ENCODE peak calls at places on chromosome 20, in five cellular contexts. W is mesenchymal stem cell, H is neuronal stem cell, V is H1, K is H9. N is an unnamed sample.
A peak's percentile ranks its signal among the peaks of the same experiment; 100 is the strongest.

GRCh38 chr20:50508171-50508761 is 1.9 kb upstream of the PTPN1 start:
- DNase-seq in H (no peak), K (peak; percentile 31), W (no peak), V (no peak), N (peak; percentile 90)

GRCh38 chr20:856361-856775 is 22.9 kb downstream of the FAM110A start:
- DNase-seq in H (no peak), V (no peak), W (no peak), K (no peak), N (peak; percentile 67)

GRCh38 chr20:16293590-16293989 is 279.7 kb downstream of the KIF16B start:
- DNase-seq in H (no peak), W (peak; percentile 14), K (no peak), V (no peak), N (no peak)

GRCh38 chr20:35146922-35147574 is at the start of gene EDEM2:
- DNase-seq in H (peak; percentile 93), W (peak; percentile 96), K (peak; percentile 98), V (peak; percentile 97), N (peak; percentile 98)

GRCh38 chr20:49813305-49813974 is 812 bp downstream of the SLC9A8 start:
- DNase-seq in W (no peak), V (no peak), K (no peak), H (no peak), N (no peak)

GRCh38 chr20:52003415-52003814 is 188.2 kb downstream of the ZFP64 start:
- DNase-seq in H (no peak), W (no peak), K (no peak), V (no peak), N (no peak)

GRCh38 chr20:60035486-60035885 is 77.3 kb downstream of the CDH26 start:
- DNase-seq in V (no peak), K (no peak), W (no peak), H (no peak), N (no peak)

GRCh38 chr20:60808701-60809100 is 443.4 kb upstream of the CDH4 start:
- DNase-seq in H (no peak), V (no peak), K (no peak), W (no peak), N (no peak)

GRCh38 chr20:64101731-64102621 is 5.4 kb downstream of the NPBWR2 start:
- DNase-seq in H (peak; percentile 74), K (peak; percentile 74), W (no peak), V (peak; percentile 94), N (peak; percentile 48)

GRCh38 chr20:15654208-15654649 is 919.0 kb downstream of the KIF16B start:
- DNase-seq in V (peak; percentile 52), H (peak; percentile 54), W (peak; percentile 57), K (peak; percentile 80), N (peak; percentile 92)

GRCh38 chr20:49231461-49231860 is 12.2 kb downstream of the DDX27 start:
- DNase-seq in K (no peak), W (no peak), H (no peak), V (no peak), N (no peak)

GRCh38 chr20:1205802-1206201 is 2.5 kb downstream of the C20orf202 start:
- DNase-seq in H (no peak), V (peak; percentile 13), W (no peak), K (no peak), N (no peak)

GRCh38 chr20:56778765-56779195 is 149.7 kb downstream of the TFAP2C start:
- DNase-seq in H (no peak), W (peak; percentile 85), K (peak; percentile 45), V (peak; percentile 56), N (peak; percentile 51)

GRCh38 chr20:31719644-31720485 is 2.8 kb downstream of the BCL2L1 start:
- DNase-seq in V (no peak), H (no peak), W (no peak), K (peak; percentile 58), N (peak; percentile 87)

GRCh38 chr20:54650201-54650722 is 174.9 kb downstream of the DOK5 start:
- DNase-seq in W (no peak), V (no peak), H (no peak), K (no peak), N (no peak)

GRCh38 chr20:21513881-21514540 is at the start of gene NKX2-2:
- DNase-seq in W (no peak), K (peak; percentile 72), H (no peak), V (peak; percentile 75), N (peak; percentile 89)

GRCh38 chr20:49288784-49289696 is 11.2 kb upstream of the ZNFX1 start:
- DNase-seq in W (peak; percentile 18), V (no peak), H (no peak), K (no peak), N (peak; percentile 30)

GRCh38 chr20:5234978-5235377 is 81.8 kb downstream of the PROKR2 start:
- DNase-seq in H (no peak), K (no peak), W (no peak), V (no peak), N (no peak)

GRCh38 chr20:60297649-60298048 is 339.4 kb downstream of the CDH26 start:
- DNase-seq in V (no peak), W (no peak), K (no peak), H (no peak), N (no peak)

GRCh38 chr20:41175727-41176330 is 38.5 kb downstream of the PLCG1 start:
- DNase-seq in W (no peak), K (peak; percentile 4), H (no peak), V (peak; percentile 19), N (no peak)

GRCh38 chr20:41395669-41396664 is 29.3 kb upstream of the EMILIN3 start:
- DNase-seq in V (no peak), H (peak; percentile 30), K (peak; percentile 55), W (no peak), N (peak; percentile 34)

GRCh38 chr20:44186674-44187053 is 324 bp downstream of the JPH2 start:
- DNase-seq in W (no peak), K (no peak), V (no peak), H (no peak), N (no peak)
- H3K4me1 ChIP-seq in W (peaks cover 21% of the 10 kb centered on the region), K (peaks cover under 1% of the 10 kb centered on the region), V (peaks cover 5% of the 10 kb centered on the region), H (peaks cover 10% of the 10 kb centered on the region), N (peaks cover under 1% of the 10 kb centered on the region)

GRCh38 chr20:37277253-37277593 is 12.2 kb upstream of the MANBAL start:
- DNase-seq in V (no peak), H (no peak), K (no peak), W (no peak), N (no peak)
- H3K18ac ChIP-seq in V (no peak overlapping the region), H (no peak overlapping the region), K (no peak overlapping the region), W (no peak overlapping the region), N (no peak overlapping the region)

GRCh38 chr20:2524435-2525272 is 11.7 kb upstream of the TMC2 start:
- DNase-seq in W (peak; percentile 77), K (peak; percentile 90), H (peak; percentile 81), V (peak; percentile 99), N (peak; percentile 83)

GRCh38 chr20:2520617-2521016 is 11.9 kb upstream of the ZNF343 start:
- DNase-seq in H (no peak), K (no peak), W (no peak), V (no peak), N (no peak)

GRCh38 chr20:2527762-2528161 is 8.6 kb upstream of the TMC2 start:
- DNase-seq in H (no peak), K (no peak), V (no peak), W (no peak), N (no peak)

GRCh38 chr20:2521369-2522305 is 12.9 kb upstream of the ZNF343 start:
- DNase-seq in V (peak; percentile 78), K (peak; percentile 47), H (peak; percentile 37), W (peak; percentile 56), N (peak; percentile 36)

DNA sequence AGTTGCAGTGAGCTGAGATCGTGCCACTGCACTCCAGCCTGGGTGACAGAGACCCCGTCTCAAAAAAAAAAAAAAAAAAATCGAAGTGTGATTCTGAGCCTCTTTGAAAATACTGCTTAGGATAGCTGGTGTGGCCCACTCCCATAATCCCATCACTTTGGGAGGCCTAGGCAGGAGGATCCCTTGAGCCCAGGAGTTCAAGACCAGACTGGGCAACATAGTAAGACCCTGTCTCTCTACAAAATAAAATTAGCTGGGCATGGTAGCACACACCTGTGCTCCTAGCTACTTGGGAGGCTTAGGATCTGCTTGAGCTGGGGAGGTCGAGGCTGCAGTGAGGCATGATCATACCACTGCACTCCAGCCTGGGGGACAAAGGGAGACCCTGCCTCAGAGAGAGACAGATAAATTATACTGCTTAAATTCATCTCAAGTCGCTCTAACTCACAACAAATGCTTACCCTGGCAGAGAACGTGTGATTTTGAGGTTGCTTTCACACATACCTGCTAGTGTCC is 12.4 kb upstream of the TMC2 start:
- DNase-seq in V (no peak), H (no peak), W (no peak), K (no peak), N (no peak)
- H2BK120ac ChIP-seq in V (no peak overlapping the region), H (no peak overlapping the region), W (no peak overlapping the region), K (no peak overlapping the region), N (no peak overlapping the region)

DNA sequence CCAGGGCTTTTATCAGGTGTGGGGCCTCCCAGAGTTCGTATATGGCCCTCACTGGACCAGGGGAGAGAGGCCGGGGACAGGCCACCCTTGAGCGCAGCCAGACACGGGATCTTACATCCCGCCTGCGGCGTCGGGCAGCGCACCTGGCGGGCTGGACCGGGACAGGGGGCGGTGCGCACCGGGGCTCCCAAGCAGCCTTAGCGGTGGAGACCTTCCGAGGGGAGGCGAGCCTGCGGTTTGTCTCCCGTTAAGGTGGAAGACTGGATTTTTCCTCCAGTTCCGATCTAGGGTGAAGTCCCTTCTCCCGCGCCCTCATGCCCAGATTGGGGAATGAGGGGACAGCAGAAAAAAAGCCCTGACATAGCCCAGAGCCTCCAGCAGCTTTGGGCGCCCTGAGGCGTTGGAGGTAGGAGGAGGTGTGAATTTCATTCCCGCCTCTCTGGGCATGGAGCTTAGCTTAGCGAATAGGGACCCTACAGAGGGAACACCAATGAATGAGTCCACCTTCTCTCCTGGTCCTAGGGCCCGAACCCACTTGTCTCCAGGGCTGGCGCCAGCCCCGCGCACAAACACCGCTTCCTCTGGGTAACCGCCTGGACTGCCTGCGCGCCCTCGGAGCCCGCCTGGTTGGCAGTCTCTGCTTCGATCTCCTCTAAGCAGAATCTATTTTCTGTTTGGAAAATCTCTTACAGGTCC is 6.7 kb upstream of the LAMP5 start:
- DNase-seq in H (no peak), V (peak; percentile 66), K (peak; percentile 49), W (no peak), N (peak; percentile 71)
- H3K4me1 ChIP-seq in H (peaks cover 17% of the 10 kb centered on the region), V (peaks cover 9% of the 10 kb centered on the region), K (no peaks in the 10 kb centered on the region), W (peaks cover 26% of the 10 kb centered on the region), N (peaks cover 4% of the 10 kb centered on the region)

DNA sequence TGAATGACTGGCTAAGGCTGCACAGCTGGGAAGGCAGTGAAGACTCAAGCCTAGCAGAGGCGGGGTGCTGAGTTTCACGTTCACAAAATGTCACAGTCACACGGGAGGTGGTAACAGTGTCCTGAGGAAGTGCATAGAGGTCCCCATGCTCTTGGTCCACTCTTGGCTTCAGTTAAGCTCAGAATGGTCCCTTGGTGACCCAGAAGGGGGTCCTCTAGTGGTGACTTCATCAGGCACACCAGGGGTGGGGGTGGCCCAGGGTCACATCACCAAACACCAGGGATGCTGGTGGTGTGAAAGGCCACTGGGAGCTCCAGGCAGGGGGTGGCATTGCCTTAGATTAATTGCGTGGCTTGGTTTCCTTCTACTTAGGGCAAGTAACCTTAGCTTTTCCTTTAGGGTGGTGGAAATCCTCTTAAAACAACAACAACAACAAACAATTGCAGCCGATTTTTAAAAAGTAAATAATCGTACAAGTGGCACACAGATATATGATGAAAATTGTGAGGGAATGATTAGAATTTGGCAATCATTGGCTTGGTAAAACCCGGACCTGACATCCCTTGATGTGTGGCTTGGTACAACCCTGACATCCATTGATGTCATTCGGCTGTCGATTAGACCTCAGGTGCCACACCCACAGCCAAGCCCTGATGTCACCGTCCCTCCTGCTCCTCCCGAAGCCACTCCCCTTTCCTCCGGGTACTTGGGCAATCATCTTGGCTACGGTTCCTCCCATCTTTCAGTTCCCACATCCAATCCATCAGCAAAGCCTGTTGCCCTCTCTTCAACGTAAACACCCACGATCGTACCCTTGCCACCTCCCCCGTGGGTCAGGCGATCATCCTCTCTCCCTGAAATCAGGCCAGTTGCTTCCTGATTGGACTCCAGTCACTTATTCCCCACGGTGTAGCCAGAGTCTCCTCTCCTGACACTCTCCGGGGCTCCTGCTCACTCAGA is 44.8 kb downstream of the SULF2 start:
- DNase-seq in H (no peak), V (no peak), K (peak; percentile 47), W (no peak), N (peak; percentile 65)
- H3K18ac ChIP-seq in H (no peak overlapping the region), V (no peak overlapping the region), K (no peak overlapping the region), W (no peak overlapping the region), N (no peak overlapping the region)

GRCh38 chr20:45436732-45437485 is 21.0 kb downstream of the PIGT start:
- DNase-seq in H (peak; percentile 80), V (peak; percentile 97), K (peak; percentile 84), W (peak; percentile 89), N (peak; percentile 80)
- H2BK120ac ChIP-seq in H (no peak overlapping the region), V (no peak overlapping the region), K (no peak overlapping the region), W (no peak overlapping the region), N (no peak overlapping the region)